ENCODE peak calls at places on chromosome 18, in four cellular contexts. X is H1, A is IMR-90, G is mesendoderm. Y is an unnamed sample.

GRCh38 chr18:64380117-64380516 is 231.2 kb upstream of the LINC00305 start:
- DNase-seq in X (no peak), G (no peak), A (no peak), Y (no peak)

GRCh38 chr18:29164993-29165599 is 988.2 kb upstream of the CDH2 start:
- DNase-seq in A (peak; percentile 90), X (no peak), G (peak; percentile 80), Y (no peak)

GRCh38 chr18:31740180-31740579 is 20.5 kb downstream of the SLC25A52 start:
- DNase-seq in G (peak; percentile 74), X (no peak), A (no peak), Y (peak; percentile 91)

GRCh38 chr18:27645929-27646328 is 460.8 kb upstream of the CHST9 start:
- DNase-seq in A (no peak), G (no peak), X (no peak), Y (no peak)

GRCh38 chr18:31566576-31567306 is 24.9 kb upstream of the TTR start:
- DNase-seq in X (no peak), G (no peak), A (no peak), Y (no peak)

GRCh38 chr18:59752666-59753065 is 55.4 kb upstream of the CCBE1 start:
- DNase-seq in G (no peak), X (no peak), A (no peak), Y (no peak)

GRCh38 chr18:42039396-42039795 is 84.4 kb downstream of the PIK3C3 start:
- DNase-seq in X (no peak), A (no peak), G (no peak), Y (no peak)

GRCh38 chr18:78192044-78192443 is 787.6 kb upstream of the SALL3 start:
- DNase-seq in G (peak; percentile 54), A (no peak), X (no peak), Y (peak; percentile 62)

GRCh38 chr18:8657873-8658521 is 47.4 kb upstream of the MTCL1 start:
- DNase-seq in A (peak; percentile 32), X (no peak), G (peak; percentile 71), Y (peak; percentile 44)

GRCh38 chr18:58631301-58631700 is 2.4 kb upstream of the ALPK2 start:
- DNase-seq in A (no peak), G (no peak), X (no peak), Y (no peak)

GRCh38 chr18:58262581-58262980 is 218.6 kb downstream of the NEDD4L start:
- DNase-seq in G (no peak), X (no peak), A (no peak), Y (no peak)

GRCh38 chr18:33369711-33370449 is 70.6 kb downstream of the CCDC178 start:
- DNase-seq in A (no peak), X (no peak), G (no peak), Y (no peak)

GRCh38 chr18:45755936-45756335 is 32.0 kb downstream of the SLC14A1 start:
- DNase-seq in X (no peak), A (peak; percentile 79), G (no peak), Y (no peak)

GRCh38 chr18:12904012-12904516 is 20.0 kb upstream of the PTPN2 start:
- DNase-seq in X (no peak), G (peak; percentile 8), A (no peak), Y (no peak)

GRCh38 chr18:59067873-59068272 is 71.8 kb upstream of the SEC11C start:
- DNase-seq in A (peak; percentile 18), X (no peak), G (peak; percentile 29), Y (no peak)

DNA sequence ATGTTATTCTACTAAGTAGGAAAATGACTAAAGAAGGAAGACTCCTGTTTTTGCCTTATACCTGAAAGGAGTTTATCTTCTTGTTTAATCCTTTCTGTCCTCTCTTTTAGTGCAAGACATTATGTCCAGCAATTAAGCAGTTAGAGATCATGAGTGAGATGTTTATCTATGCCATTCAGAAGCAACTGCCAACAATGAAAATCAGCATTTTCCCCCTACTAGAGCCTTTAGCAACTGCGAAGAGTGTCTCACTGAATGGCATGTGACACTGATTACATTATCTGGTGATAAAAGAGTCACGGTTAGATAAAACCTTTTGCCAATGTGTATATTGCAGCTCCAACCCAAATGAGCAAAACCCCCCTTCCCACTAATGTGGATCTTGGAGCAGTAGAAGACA is 357.7 kb upstream of the SYT4 start:
- DNase-seq in G (peak; percentile 92), X (no peak), A (no peak), Y (no peak)
- H4K5ac ChIP-seq in G (no peak overlapping the region), X (no peak overlapping the region), A (no peak overlapping the region), Y (no peak overlapping the region)

GRCh38 chr18:3252843-3253242 is 5.2 kb downstream of the MYL12A start:
- DNase-seq in X (no peak), G (no peak), A (no peak), Y (no peak)
- H3K4me1 ChIP-seq in X (peaks cover 3% of the 10 kb centered on the region), G (peaks cover 2% of the 10 kb centered on the region), A (peaks cover 18% of the 10 kb centered on the region), Y (no peaks in the 10 kb centered on the region)

GRCh38 chr18:54359233-54359632 is 1.5 kb downstream of the C18orf54 start:
- DNase-seq in A (peak; percentile 11), G (no peak), X (no peak), Y (no peak)

GRCh38 chr18:54358495-54358793 is 738 bp downstream of the C18orf54 start:
- DNase-seq in A (peak; percentile 10), X (no peak), G (no peak), Y (no peak)

GRCh38 chr18:54357082-54357659 is 487 bp downstream of the STARD6 start:
- DNase-seq in X (no peak), G (no peak), A (peak; percentile 1), Y (no peak)

GRCh38 chr18:54357660-54358494 is at the start of the genes C18orf54 and STARD6:
- DNase-seq in G (peak; percentile 97), X (peak; percentile 90), A (peak; percentile 85), Y (peak; percentile 94)

GRCh38 chr18:54360406-54360805 is 2.7 kb downstream of the C18orf54 start:
- DNase-seq in G (no peak), X (no peak), A (peak; percentile 2), Y (no peak)
- H4K5ac ChIP-seq in G (no peak overlapping the region), X (no peak overlapping the region), A (no peak overlapping the region), Y (no peak overlapping the region)

GRCh38 chr18:51478908-51479307 is 281.4 kb upstream of the MEX3C start:
- DNase-seq in G (no peak), A (no peak), X (no peak), Y (no peak)

GRCh38 chr18:51480562-51481261 is 283.2 kb upstream of the MEX3C start:
- DNase-seq in A (no peak), X (no peak), G (no peak), Y (no peak)

DNA sequence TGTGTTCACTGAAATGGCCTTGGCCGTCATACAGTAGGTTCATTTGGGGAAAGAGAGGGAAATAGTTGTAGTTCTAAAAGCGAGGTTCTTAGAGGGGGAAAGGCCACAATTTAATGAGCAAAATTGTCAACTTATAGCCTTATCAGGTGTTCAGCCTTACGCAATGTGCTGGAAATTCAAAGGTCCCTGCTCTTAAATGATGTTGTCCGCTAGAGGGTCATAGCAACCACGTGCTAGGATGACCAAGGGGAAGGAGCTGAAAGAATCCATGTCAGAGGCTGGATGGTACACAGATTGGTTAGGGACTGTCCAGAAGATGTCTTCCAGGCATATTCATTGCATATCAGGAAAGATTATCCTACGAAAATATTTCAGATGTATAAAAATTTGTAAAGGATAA is 282.3 kb upstream of the MEX3C start:
- DNase-seq in G (no peak), X (no peak), A (no peak), Y (no peak)
- H3K4me1 ChIP-seq in G (no peaks in the 10 kb centered on the region), X (peaks cover 3% of the 10 kb centered on the region), A (no peaks in the 10 kb centered on the region), Y (peaks cover under 1% of the 10 kb centered on the region)

DNA sequence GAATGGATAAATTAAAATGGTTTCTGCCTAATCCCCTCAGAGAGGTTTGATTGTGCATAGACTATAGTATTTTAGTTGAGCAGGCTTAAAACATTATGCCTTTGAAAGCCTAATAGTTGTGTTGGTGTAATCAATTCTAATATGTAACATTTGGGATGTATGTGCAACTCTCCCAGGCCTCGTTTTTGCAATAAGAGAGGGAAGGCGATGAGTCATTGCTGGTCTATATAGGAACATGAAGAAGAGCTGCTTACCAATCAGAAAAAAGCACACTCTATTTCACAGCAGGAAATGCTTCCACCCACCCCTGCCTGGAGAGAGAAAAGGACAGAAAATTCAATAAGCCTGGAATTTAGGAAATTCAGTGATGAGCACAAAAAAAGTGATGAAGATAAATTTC is 1424.0 kb upstream of the PIK3C3 start:
- DNase-seq in G (peak; percentile 14), X (no peak), A (peak; percentile 38), Y (no peak)
- H4K5ac ChIP-seq in G (no peak overlapping the region), X (no peak overlapping the region), A (no peak overlapping the region), Y (no peak overlapping the region)

DNA sequence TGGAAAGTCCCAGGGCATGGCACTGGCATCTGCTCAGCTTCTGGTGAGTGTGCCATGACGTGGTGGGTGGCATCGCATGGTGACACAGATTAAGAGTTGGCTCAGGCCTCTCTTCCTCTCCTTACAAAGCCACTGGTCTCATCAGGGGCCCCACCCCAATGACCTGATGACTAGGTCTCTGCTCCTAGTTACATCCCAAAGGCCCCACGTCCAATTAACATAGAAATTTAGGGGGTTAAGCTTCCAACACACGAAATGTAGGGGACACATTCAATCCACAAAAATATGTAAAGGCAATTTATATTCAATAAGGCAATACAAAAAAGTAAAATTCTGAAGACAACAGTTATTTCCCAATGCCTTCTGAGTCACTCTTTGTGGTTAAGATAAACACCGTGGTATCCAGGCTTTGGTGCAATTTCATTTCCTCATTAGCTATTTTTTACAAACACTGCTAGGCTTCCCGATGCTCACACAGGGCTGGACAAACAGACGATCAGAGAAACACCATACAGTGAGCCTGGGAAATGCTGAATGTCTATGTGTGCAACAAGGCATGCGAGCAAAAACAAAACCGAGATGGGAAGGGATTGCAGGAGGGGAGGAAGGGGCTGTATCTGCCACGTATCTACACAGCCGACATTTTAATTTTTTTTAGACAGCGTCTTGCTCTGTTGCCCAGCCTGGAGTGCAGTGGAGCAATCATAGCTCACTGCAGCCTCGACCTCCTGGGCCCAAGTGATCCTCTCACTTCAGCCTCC is 67.2 kb downstream of the MBP start:
- DNase-seq in A (peak; percentile 94), G (no peak), X (no peak), Y (no peak)
- H3K4me1 ChIP-seq in A (peaks cover 49% of the 10 kb centered on the region), G (peaks cover 5% of the 10 kb centered on the region), X (peaks cover 3% of the 10 kb centered on the region), Y (no peaks in the 10 kb centered on the region)

GRCh38 chr18:23324056-23324811 is 128.9 kb upstream of the RIOK3 start:
- DNase-seq in X (no peak), A (no peak), G (no peak), Y (no peak)
- H4K5ac ChIP-seq in X (no peak overlapping the region), A (no peak overlapping the region), G (no peak overlapping the region), Y (no peak overlapping the region)

GRCh38 chr18:55268146-55268545 is 308.9 kb upstream of the CCDC68 start:
- DNase-seq in X (no peak), G (no peak), A (no peak), Y (no peak)
- H3K4me1 ChIP-seq in X (peaks cover 6% of the 10 kb centered on the region), G (peaks cover 5% of the 10 kb centered on the region), A (peaks cover 2% of the 10 kb centered on the region), Y (peaks cover 4% of the 10 kb centered on the region)